ENCODE peak calls at places on chromosome 15, in eight cellular contexts. X is neural progenitor cell, H is cardiac muscle cell, I is esophagus squamous epithelium, Z is upper lobe of left lung, J is pancreas, T is transverse colon, O is tibial nerve. V is an unnamed sample. For H3K4me1, the result is how much of the 10 kb centered on the place peaks cover.

GRCh38 chr15:89406756-89407650 is 72.4 kb upstream of the POLG start:
- DNase-seq in J (no peak), O (no peak), T (no peak), I (no peak), X (peak), H (no peak), Z (no peak), V (no peak)

GRCh38 chr15:62165793-62166380 is 802 bp upstream of the C2CD4B start:
- DNase-seq in Z (no peak), J (no peak), H (no peak), I (no peak), X (no peak), T (no peak), O (no peak), V (peak)

GRCh38 chr15:25743160-25743908 is 119.8 kb downstream of the ATP10A start:
- DNase-seq in H (no peak), X (no peak), Z (no peak), T (no peak), J (no peak), I (no peak), O (no peak), V (no peak)

GRCh38 chr15:74378853-74379252 is 11.4 kb upstream of the CYP11A1 start:
- DNase-seq in J (no peak), X (no peak), T (no peak), Z (no peak), I (no peak), H (no peak), O (no peak), V (no peak)

GRCh38 chr15:81176291-81176893 is 20.3 kb upstream of the IL16 start:
- DNase-seq in T (no peak), X (no peak), O (no peak), Z (no peak), J (no peak), H (no peak), I (no peak), V (peak)

GRCh38 chr15:55196011-55196410 is 730 bp downstream of the RSL24D1 start:
- DNase-seq in X (no peak), I (no peak), H (no peak), T (no peak), J (no peak), Z (no peak), O (no peak), V (no peak)

GRCh38 chr15:42595641-42596240 is 20.3 kb downstream of the STARD9 start:
- DNase-seq in I (no peak), Z (no peak), H (no peak), O (no peak), X (no peak), J (no peak), T (no peak), V (peak)

GRCh38 chr15:88535100-88535499 is 11.4 kb downstream of the DET1 start:
- DNase-seq in O (no peak), J (no peak), H (no peak), I (no peak), X (no peak), Z (no peak), T (no peak), V (no peak)

GRCh38 chr15:74422723-74423442 is 10.9 kb downstream of the SEMA7A start:
- DNase-seq in O (no peak), J (no peak), T (no peak), Z (peak), X (peak), H (peak), I (no peak), V (no peak)

GRCh38 chr15:90015749-90016148 is 14.6 kb downstream of the ZNF710 start:
- DNase-seq in T (peak), H (no peak), J (no peak), X (no peak), O (no peak), I (no peak), Z (peak), V (no peak)

GRCh38 chr15:95911570-95912279 is 418.8 kb upstream of the NR2F2 start:
- DNase-seq in J (no peak), Z (no peak), H (no peak), T (no peak), I (no peak), X (peak), O (no peak), V (no peak)

GRCh38 chr15:35306361-35306981 is 221.4 kb upstream of the NANOGP8 start:
- DNase-seq in H (peak), I (no peak), J (no peak), O (no peak), X (no peak), T (peak), Z (no peak), V (no peak)

GRCh38 chr15:100592898-100593297 is 9.1 kb downstream of the LINS1 start:
- DNase-seq in T (no peak), O (no peak), X (no peak), J (no peak), Z (no peak), I (no peak), H (no peak), V (no peak)

GRCh38 chr15:98843844-98844243 is 163.7 kb downstream of the PGPEP1L start:
- DNase-seq in H (no peak), J (no peak), T (no peak), X (no peak), Z (no peak), I (no peak), O (no peak), V (no peak)

GRCh38 chr15:70741677-70742293 is 21.6 kb downstream of the UACA start:
- DNase-seq in H (no peak), X (no peak), Z (no peak), O (no peak), T (no peak), J (no peak), I (no peak), V (no peak)

GRCh38 chr15:69665641-69666091 is 213.0 kb downstream of the RPLP1 start:
- DNase-seq in T (no peak), H (peak), X (peak), I (no peak), O (no peak), Z (no peak), J (no peak), V (no peak)

GRCh38 chr15:48315041-48315440 is 16.2 kb upstream of the DUT start:
- DNase-seq in T (no peak), Z (no peak), I (no peak), J (no peak), O (no peak), X (no peak), H (no peak), V (no peak)

GRCh38 chr15:59696332-59696731 is 7.2 kb upstream of the BNIP2 start:
- DNase-seq in I (no peak), J (no peak), X (peak), T (no peak), O (no peak), Z (no peak), H (no peak), V (no peak)

GRCh38 chr15:64681424-64682024 is 93.9 kb downstream of the RBPMS2 start:
- DNase-seq in Z (peak), O (peak), X (peak), T (peak), H (peak), J (no peak), I (no peak), V (peak)

GRCh38 chr15:68203486-68203885 is 1.6 kb downstream of the CALML4 start:
- DNase-seq in O (no peak), X (no peak), T (no peak), Z (peak), H (no peak), J (no peak), I (no peak), V (no peak)
- H3K4me1 ChIP-seq in O (half or more), X (under half), T (half or more), Z (under half), H (under half), J (under half), I (under half), V (half or more)

DNA sequence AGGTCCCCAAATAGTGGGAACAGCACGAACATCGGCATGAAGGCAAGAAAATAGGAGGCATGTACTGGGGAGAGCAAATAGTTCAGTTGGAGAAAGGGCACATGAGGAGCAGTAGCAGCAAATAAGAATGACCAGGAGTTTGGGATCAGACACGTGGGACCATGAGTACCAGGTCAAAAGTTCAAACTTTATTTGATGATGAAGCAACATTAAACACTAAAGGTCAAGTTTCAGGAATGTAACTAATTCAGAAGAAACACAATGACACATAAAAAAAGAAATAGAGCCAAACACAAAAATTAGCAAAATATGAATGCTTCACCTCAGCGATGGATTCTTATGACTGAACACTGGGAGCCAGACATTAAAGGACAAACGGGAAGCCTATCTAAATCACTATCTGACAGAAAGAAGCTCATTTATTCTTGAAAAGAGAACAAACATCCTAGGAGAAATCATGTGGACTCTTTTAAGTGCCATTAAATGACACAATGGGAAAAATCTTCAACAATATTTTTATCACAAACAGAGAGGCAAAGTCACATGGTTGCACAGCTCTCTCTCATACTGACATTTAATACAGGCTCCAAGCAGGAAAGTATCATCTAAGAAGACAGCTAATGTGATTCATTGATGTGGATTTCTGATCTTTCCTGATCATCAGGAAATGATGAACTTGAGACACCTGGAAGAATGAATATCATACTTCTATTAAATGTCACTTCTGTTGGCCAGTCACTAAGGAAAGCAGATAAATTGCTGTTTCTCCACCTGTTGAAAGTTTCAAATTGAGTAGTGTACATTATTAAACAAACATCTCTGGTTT is 216.9 kb upstream of the THBS1 start:
- DNase-seq in T (no peak), Z (no peak), H (no peak), O (no peak), X (no peak), I (no peak), J (no peak), V (no peak)
- H3K27ac ChIP-seq in T (no peak), Z (no peak), H (no peak), O (no peak), X (no peak), I (no peak), J (no peak), V (no peak)

GRCh38 chr15:52464040-52464439 is 64.6 kb downstream of the MYO5A start:
- DNase-seq in J (no peak), H (no peak), Z (no peak), I (no peak), O (no peak), X (no peak), T (no peak), V (no peak)

GRCh38 chr15:52464478-52464877 is 64.2 kb downstream of the MYO5A start:
- DNase-seq in H (no peak), T (no peak), O (no peak), J (no peak), Z (no peak), I (no peak), X (no peak), V (no peak)

GRCh38 chr15:52466134-52466701 is 62.5 kb downstream of the MYO5A start:
- DNase-seq in X (peak), I (peak), O (peak), J (no peak), H (peak), T (peak), Z (peak), V (peak)

GRCh38 chr15:52462806-52463360 is 65.8 kb downstream of the MYO5A start:
- DNase-seq in I (no peak), Z (no peak), X (no peak), J (no peak), H (no peak), T (no peak), O (no peak), V (no peak)

DNA sequence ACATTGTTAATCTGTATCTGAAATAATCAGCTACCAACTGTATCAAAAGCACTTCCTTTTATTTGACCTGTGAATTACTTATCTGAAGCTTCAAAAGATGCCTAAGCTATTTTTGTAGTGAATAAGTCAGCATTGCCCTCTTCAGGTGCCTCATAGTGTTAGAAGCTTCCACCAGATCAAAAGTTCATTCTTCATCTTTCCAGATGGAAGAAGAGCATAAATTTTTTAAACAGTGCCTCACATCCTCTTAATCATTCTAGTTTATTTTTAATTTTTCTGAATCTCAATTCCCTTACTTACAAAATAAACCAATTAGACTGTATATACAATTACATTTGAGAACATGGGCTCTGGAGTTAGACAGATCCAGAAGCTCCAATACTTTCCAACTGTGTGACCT is 65.0 kb downstream of the MYO5A start:
- DNase-seq in Z (no peak), O (no peak), J (no peak), X (no peak), T (no peak), H (no peak), I (no peak), V (no peak)
- H3K4me3 ChIP-seq in Z (no peak), O (no peak), J (no peak), X (no peak), T (no peak), H (no peak), I (no peak), V (no peak)

DNA sequence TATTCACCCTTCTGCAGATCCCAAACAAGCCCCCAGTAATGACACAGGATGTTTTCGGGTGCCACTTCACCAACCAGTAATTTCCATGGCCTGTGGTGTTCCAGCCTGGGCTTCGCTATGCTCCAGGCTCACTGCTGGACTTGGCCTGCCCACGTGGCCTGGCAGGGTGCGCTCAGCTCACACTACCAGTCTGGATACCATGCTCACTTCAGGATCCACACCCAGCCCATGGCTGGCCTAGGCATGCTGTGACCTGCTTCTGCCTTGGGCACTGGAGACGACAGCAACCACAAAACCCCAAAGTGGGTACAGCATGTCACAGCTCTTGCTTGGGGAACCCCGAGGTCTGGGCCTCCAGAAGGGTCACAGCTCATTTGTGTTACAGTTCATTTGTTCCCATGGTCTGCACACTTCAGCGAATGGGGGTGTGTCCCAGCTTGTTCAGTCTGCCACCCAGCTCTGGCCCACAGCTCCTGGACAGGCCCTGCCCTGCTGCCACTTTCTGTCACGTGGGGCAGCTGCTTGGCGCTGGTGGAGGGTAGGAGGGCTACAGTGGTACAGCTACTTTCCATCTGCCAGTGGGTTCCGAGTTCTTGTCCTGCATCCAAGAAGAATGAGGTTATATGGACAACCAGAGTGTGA is 650.8 kb downstream of the MCTP2 start:
- DNase-seq in T (no peak), J (no peak), X (no peak), H (no peak), O (no peak), Z (no peak), I (no peak), V (no peak)
- H3K4me1 ChIP-seq in T (under half), J (under half), X (under half), H (under half), O (under half), Z (under half), I (under half), V (under half)

DNA sequence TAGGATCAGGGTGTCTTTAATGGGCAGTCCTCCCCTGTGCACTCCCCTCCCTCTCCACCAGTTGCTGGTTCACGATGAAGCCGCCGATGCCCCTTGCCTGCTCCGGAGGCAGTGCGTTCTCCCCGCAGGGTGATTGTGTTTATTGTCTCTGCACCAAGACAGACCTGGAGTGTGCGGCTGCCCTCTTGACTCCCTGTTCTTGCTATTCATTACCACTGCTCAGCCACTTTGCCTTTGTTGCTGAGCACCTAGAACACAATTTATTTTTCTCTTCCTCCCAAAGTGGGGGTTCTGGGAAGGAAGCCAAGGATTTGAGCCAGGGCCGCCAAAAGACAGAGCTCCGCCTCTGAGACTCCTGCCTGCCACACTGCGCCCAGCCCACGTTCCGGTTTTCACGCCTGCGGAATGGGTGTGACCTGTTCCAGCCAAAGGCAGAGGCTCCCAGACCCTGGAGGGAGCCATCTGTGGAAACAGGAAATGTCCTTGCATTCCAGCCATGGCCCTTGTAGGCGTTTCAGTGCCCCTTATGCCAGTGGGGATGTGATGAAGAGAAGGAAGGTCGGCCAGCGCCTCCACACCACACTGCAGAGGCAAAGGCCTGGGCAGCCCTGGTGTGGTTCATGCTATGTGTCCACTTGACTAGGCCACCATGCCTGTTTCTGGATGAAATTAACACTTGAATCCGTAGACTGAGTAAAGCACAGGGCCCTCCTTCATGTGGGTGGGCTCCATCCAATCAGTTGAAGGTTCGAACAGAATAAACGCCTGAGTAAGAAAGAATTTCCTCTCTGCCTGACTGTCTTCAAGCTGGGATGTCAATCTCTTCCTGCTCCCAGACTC is 85.8 kb downstream of the HMG20A start:
- DNase-seq in O (peak), Z (peak), T (peak), X (no peak), H (no peak), I (no peak), J (no peak), V (peak)
- H3K27ac ChIP-seq in O (peak), Z (peak), T (peak), X (no peak), H (no peak), I (peak), J (peak), V (peak)

DNA sequence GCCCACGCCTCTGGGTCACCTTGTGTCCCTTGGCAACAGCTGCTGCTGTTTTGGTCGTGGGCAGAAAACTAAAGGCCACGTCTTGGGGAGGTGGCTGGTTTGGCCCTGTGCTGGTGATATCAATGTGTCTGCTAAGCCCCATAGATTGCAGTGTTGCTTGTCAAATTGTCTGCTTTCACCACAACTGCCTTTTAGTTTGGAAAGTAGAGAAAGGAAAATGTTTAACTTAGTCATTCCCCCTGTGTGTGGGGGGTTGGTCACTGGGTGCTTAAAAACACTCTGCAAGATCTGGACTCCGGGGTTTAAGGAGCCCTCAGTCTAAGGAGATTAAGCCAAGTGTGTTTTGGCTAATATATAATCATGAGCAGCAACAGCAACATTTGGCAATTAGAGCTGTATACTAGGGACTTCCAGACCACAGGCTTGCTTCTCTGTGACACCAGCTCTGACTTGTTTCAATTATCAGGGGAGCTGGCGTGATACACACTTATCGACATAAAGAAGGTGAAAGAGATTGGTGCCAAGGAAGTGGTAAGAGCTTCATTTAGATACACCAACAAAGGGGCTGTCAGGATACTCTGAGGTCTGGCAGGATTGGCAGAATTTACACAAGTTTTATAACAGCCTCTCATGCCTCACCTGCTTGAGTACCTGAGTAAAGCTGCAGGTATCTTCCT is 3.5 kb downstream of the SMAD3 start:
- DNase-seq in J (no peak), T (no peak), X (no peak), O (no peak), H (no peak), I (no peak), Z (no peak), V (no peak)
- H3K4me3 ChIP-seq in J (no peak), T (no peak), X (peak), O (peak), H (peak), I (no peak), Z (no peak), V (no peak)

V was measured in heart right ventricle.